ENCODE peak calls at places on chromosome 12, in four cellular contexts. A, Z, Y and O are unnamed samples.

GRCh38 chr12:81078469-81079196 is 754 bp downstream of the ACSS3 start:
- DNase-seq in A (peak), Z (no peak), Y (peak), O (no peak)

GRCh38 chr12:19431407-19432308 is 7.6 kb upstream of the AEBP2 start:
- DNase-seq in A (peak), Z (no peak), Y (no peak), O (no peak)

GRCh38 chr12:87511371-87511770 is 517.8 kb downstream of the C12orf50 start:
- DNase-seq in A (no peak), Z (no peak), Y (no peak), O (no peak)

GRCh38 chr12:96210376-96211055 is 16.3 kb downstream of the ELK3 start:
- DNase-seq in A (no peak), Z (peak), Y (no peak), O (no peak)

GRCh38 chr12:121154793-121155375 is 22.2 kb downstream of the P2RX7 start:
- DNase-seq in A (no peak), Z (no peak), Y (no peak), O (no peak)

GRCh38 chr12:118188690-118189371 is 52.9 kb downstream of the PEBP1 start:
- DNase-seq in A (no peak), Z (no peak), Y (peak), O (no peak)

GRCh38 chr12:131929530-131930456 is 717 bp downstream of the PUS1 start:
- DNase-seq in A (peak), Z (peak), Y (no peak), O (no peak)

GRCh38 chr12:100207311-100207710 is 6.7 kb downstream of the ACTR6 start:
- DNase-seq in A (no peak), Z (no peak), Y (no peak), O (no peak)

GRCh38 chr12:33322519-33322918 is 117.1 kb downstream of the SYT10 start:
- DNase-seq in A (no peak), Z (no peak), Y (no peak), O (no peak)

GRCh38 chr12:20011200-20011599 is 357.1 kb upstream of the PDE3A start:
- DNase-seq in A (no peak), Z (no peak), Y (peak), O (no peak)

GRCh38 chr12:79674629-79675028 is 16.1 kb downstream of the PAWR start:
- DNase-seq in A (no peak), Z (no peak), Y (no peak), O (no peak)

GRCh38 chr12:123990512-123990911 is 17.5 kb downstream of the ZNF664 start:
- DNase-seq in A (peak), Z (no peak), Y (no peak), O (no peak)

GRCh38 chr12:80257920-80258319 is 158.6 kb downstream of the OTOGL start:
- DNase-seq in A (no peak), Z (no peak), Y (no peak), O (no peak)

GRCh38 chr12:85835417-85835809 is 796 bp downstream of the RASSF9 start:
- DNase-seq in A (peak), Z (no peak), Y (no peak), O (no peak)

GRCh38 chr12:5166976-5167375 is 123.3 kb downstream of the KCNA5 start:
- DNase-seq in A (peak), Z (no peak), Y (no peak), O (no peak)

GRCh38 chr12:3016191-3016590 is 57.0 kb downstream of the TEAD4 start:
- DNase-seq in A (no peak), Z (no peak), Y (no peak), O (no peak)

GRCh38 chr12:46722737-46723136 is 103.1 kb downstream of the SLC38A4 start:
- DNase-seq in A (no peak), Z (no peak), Y (no peak), O (no peak)

GRCh38 chr12:124727244-124727673 is 136.4 kb downstream of the SCARB1 start:
- DNase-seq in A (no peak), Z (no peak), Y (peak), O (peak)

GRCh38 chr12:14716848-14717444 is 20.5 kb upstream of the GUCY2C start:
- DNase-seq in A (peak), Z (peak), Y (peak), O (no peak)

GRCh38 chr12:113914806-113915205 is 51.3 kb downstream of the RBM19 start:
- DNase-seq in A (no peak), Z (no peak), Y (no peak), O (no peak)

GRCh38 chr12:124464062-124464461 is 103.3 kb downstream of the NCOR2 start:
- DNase-seq in A (no peak), Z (no peak), Y (no peak), O (no peak)

GRCh38 chr12:31235868-31236395 is 90.0 kb downstream of the SINHCAF start:
- DNase-seq in A (no peak), Z (no peak), Y (no peak), O (no peak)

GRCh38 chr12:31922341-31923062 is 36.7 kb upstream of the RESF1 start:
- DNase-seq in A (peak), Z (no peak), Y (no peak), O (no peak)

GRCh38 chr12:105206686-105207374 is 29.1 kb downstream of the APPL2 start:
- DNase-seq in A (no peak), Z (no peak), Y (no peak), O (no peak)

GRCh38 chr12:6452245-6452731 is 446 bp downstream of the TAPBPL start:
- DNase-seq in A (no peak), Z (no peak), Y (peak), O (peak)

GRCh38 chr12:104733717-104734175 is 224.3 kb downstream of the SLC41A2 start:
- DNase-seq in A (peak), Z (no peak), Y (no peak), O (no peak)

GRCh38 chr12:129971721-129972120 is 67.9 kb upstream of the TMEM132D start:
- DNase-seq in A (no peak), Z (no peak), Y (no peak), O (no peak)

GRCh38 chr12:129973236-129973961 is 69.6 kb upstream of the TMEM132D start:
- DNase-seq in A (peak), Z (no peak), Y (no peak), O (no peak)
- H3K27ac ChIP-seq in A (no peak), Z (no peak), Y (no peak), O (no peak)

DNA sequence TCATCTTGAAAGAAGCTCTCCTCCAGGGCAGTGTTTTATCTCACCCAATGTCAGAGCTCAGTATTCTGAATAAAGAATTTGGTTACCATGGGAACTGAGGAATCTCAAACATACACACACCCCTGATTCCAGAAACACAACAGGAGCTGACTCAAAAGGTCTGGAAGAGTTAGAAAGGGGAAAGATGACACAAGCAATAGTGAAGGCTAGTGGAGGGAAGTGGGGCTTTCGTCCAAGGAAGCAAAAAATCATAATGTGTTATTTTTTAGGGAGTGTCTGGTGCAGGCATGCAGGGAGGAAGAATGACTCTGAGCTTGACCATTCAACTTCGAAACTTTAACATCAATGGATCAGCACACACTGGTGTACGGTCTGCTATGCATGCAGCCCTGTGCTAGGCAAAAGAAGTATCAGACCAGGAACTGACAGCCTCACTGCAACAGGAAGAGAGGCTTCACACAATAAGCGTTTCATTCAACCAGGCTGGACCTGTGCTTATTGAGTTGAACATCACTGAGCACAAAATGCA is 20.3 kb downstream of the HEBP1 start:
- DNase-seq in A (peak), Z (no peak), Y (no peak), O (no peak)
- H3K27ac ChIP-seq in A (no peak), Z (no peak), Y (no peak), O (peak)

GRCh38 chr12:52342781-52343490 is 21.7 kb upstream of the KRT83 start:
- DNase-seq in A (no peak), Z (no peak), Y (no peak), O (no peak)
- H3K27ac ChIP-seq in A (no peak), Z (no peak), Y (no peak), O (no peak)

GRCh38 chr12:109880938-109881337 is 597 bp upstream of the GLTP start:
- DNase-seq in A (peak), Z (no peak), Y (no peak), O (no peak)
- H3K27ac ChIP-seq in A (peak), Z (peak), Y (peak), O (no peak)

DNA sequence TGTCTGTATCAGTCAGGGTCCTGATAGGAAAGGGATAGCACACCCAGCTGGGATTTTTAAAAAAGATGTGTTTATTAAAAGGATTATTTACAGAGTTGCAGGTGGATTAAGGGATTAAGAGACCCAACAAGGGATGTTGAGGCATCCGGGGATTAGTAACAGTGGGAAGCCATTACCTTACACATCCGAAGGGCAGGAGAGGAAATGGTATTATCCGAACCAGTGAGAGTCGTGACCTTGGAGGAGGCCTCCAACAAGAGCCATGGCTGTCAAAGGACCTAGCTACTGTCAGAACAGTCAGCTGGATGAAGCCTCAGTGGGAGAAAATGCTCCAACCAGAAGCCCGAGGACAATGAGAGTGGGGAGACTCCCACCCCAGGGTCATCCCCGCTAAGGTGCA is 146.3 kb upstream of the KRAS start:
- DNase-seq in A (peak), Z (no peak), Y (no peak), O (no peak)
- H3K27ac ChIP-seq in A (no peak), Z (no peak), Y (no peak), O (no peak)

DNA sequence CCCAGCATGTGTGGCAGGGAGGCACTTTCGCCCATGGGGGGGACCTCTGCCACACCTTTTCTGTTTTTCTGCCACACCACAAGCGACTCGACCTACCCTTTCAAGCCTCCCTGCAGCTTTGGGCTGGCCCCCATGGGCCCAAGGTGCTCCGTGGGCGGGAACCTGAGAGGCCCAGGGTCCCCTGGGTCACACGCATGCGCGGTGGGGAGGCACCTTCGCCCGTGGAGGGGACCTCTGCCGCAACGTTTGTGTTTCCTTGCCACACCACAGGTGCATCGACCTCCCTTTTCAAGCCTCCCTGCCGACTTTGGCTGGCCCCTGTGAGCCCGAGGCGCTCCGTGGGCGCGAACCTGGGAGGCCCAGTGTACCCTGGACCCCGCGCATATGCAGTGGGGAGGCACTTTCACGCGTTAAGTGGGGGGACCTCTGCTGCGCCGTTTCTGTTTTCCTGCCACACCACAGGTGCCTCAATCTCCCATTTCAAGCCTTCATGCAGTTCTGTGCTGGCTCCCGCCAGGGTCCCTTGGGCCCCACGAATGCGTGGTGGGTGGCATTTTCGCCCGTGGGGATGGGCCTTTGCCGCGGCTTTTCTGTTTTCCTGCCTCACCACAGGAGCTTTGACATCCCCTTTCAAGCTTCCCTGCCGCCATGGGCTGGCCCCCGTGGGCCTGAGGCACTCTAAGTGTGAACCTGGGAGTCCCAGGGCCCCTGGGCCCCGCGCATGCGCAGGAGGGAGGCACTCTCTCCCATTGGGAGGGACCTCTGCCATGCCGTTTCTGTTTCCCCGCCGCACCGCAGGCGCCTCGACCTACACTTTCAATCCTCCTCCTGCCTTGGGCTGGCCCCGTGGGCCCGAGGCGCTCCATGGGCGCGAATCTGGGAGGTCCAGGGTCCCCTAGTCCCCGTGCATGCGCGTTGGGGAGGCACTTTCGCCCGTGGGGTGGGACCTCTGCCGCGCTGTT is 332.2 kb downstream of the ALG10 start:
- DNase-seq in A (no peak), Z (no peak), Y (no peak), O (no peak)
- H3K27ac ChIP-seq in A (no peak), Z (no peak), Y (no peak), O (no peak)

DNA sequence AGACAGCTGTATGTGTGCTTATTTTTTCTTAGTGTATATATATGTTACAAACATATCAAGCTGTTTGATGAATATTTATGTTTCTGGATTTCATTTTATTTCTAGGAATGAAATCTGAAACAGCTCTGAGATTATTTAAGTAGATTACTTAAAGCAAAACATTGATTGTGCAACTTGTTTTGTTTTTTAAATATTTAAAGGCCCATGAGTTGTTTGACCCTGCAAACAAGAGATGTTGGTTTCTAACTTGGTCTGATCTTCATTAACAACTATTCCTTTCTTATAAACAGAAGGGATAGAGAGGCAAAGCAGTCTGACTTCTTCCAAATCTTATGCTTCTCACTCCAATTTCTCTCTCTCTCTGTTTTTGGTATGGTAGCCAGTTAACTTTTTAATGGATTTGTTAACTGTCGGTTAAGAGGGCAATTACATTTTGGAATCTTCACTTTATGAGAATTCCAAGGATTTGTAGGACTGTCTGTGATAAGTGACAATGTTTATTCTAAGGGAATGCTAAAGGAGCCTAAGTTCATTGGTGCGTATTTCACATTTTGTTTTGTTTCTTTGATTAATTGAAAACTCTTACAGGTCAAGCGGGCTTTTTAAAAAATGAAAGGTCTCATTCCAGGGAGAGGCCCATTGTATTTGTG is 102.6 kb upstream of the HMGA2 start:
- DNase-seq in A (no peak), Z (no peak), Y (no peak), O (no peak)
- H3K27ac ChIP-seq in A (no peak), Z (no peak), Y (no peak), O (no peak)

GRCh38 chr12:130202201-130202600 is 39.9 kb downstream of the FZD10 start:
- DNase-seq in A (no peak), Z (no peak), Y (no peak), O (no peak)

GRCh38 chr12:130205531-130205930 is 43.3 kb downstream of the FZD10 start:
- DNase-seq in A (no peak), Z (no peak), Y (no peak), O (no peak)

GRCh38 chr12:130203151-130203550 is 40.9 kb downstream of the FZD10 start:
- DNase-seq in A (no peak), Z (no peak), Y (no peak), O (no peak)

GRCh38 chr12:130201037-130201436 is 38.8 kb downstream of the FZD10 start:
- DNase-seq in A (no peak), Z (no peak), Y (no peak), O (no peak)

DNA sequence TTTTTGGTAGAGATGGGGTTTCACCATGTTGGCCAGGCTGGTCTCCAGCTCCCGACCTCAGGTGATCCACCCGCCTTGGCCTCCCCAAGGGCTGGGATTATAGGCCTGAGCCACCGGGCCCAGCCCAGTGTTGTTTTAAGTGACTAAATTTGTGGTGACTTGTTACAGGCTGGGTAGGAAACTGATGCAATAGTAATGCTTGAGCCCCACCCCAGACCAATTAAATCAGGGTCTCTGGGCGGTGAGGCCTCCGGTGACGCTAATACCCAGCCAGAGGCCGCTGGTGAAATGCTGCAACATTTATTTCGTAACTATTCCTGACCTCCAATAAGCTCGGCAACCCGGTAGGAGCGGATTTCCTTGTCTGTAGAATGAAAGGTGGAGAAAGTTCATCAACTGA is 42.2 kb downstream of the FZD10 start:
- DNase-seq in A (no peak), Z (no peak), Y (no peak), O (no peak)
- H3K27ac ChIP-seq in A (no peak), Z (no peak), Y (no peak), O (no peak)

GRCh38 chr12:102528111-102528510 is 47.7 kb upstream of the IGF1 start:
- DNase-seq in A (no peak), Z (no peak), Y (no peak), O (no peak)
- H3K27ac ChIP-seq in A (no peak), Z (no peak), Y (no peak), O (no peak)

DNA sequence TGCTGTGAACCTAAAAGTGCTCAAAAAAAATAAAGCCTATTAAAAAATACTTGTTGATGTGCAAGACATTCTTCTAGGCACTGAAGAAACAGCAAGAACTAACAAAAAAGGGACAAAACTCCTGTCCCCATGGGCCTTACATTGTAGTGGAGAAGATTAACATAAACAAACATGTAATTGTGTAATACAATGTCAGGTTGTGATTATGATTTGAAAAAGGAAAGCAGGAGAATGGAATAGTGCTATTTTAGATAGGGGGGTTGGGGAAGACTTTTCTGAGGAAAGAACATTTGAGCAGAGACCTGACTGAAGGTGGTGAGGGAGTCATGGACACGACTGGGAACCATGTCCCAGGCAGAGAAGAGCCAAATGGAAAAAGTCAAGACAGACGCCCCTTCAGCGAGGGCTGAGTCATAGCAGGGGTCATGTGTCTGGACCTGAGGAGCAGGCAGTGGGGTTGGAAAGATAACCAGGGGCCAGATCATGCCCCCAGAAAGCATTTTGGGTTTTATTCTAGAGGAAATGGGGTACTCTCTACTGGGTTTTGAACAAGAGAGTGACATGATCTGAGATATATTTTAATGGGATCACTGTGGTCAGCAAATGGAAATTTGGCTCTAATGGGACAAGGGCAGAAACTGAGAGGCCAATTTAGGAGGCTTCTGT is 19.4 kb upstream of the IFNG start:
- DNase-seq in A (peak), Z (no peak), Y (no peak), O (no peak)
- H3K27ac ChIP-seq in A (no peak), Z (no peak), Y (no peak), O (no peak)